ENCODE peak calls at places on chromosomes 13 and 19, in seven cellular contexts. U is SK-N-SH; X is iPS DF 6.9; B is colonic mucosa; E is PC-3; D is lower lobe of right lung; F is CD4-positive, alpha-beta memory T cell. C is an unnamed sample.

GRCh38 chr19:33905937-33906577 is 109.4 kb downstream of the KCTD15 start:
- DNase-seq in U (peak; percentile 85), X (no peak), B (peak; percentile 85), E (peak; percentile 57), D (peak; percentile 84), F (no peak), C (peak; percentile 72)

GRCh38 chr19:4007836-4008539 is 452 bp downstream of the PIAS4 start:
- DNase-seq in U (peak; percentile 63), X (no peak), B (peak; percentile 56), E (no peak), D (no peak), F (no peak), C (peak; percentile 63)

GRCh38 chr19:44955500-44956439 is 590 bp downstream of the CLPTM1 start:
- DNase-seq in U (no peak), X (no peak), B (no peak), E (no peak), D (no peak), F (no peak), C (no peak)

GRCh38 chr13:66556306-66556705 is 673.8 kb downstream of the PCDH9 start:
- DNase-seq in U (no peak), X (no peak), B (no peak), E (peak; percentile 38), D (no peak), F (no peak), C (no peak)

GRCh38 chr13:110371550-110372465 is 64.7 kb downstream of the COL4A2 start:
- DNase-seq in U (peak; percentile 76), X (no peak), B (no peak), E (no peak), D (no peak), F (no peak), C (no peak)

GRCh38 chr13:43964698-43965097 is 85.0 kb downstream of the LACC1 start:
- DNase-seq in U (no peak), X (no peak), B (no peak), E (no peak), D (no peak), F (no peak), C (no peak)

GRCh38 chr13:41216160-41216559 is 21.8 kb upstream of the KBTBD7 start:
- DNase-seq in U (no peak), X (no peak), B (no peak), E (peak; percentile 55), D (no peak), F (no peak), C (no peak)

GRCh38 chr19:28519950-28520861 is 692.7 kb downstream of the UQCRFS1 start:
- DNase-seq in U (no peak), X (no peak), B (no peak), E (peak; percentile 1), D (no peak), F (no peak), C (no peak)

GRCh38 chr13:52916483-52916990 is 68.1 kb upstream of the PCDH8 start:
- DNase-seq in U (no peak), X (no peak), B (no peak), E (no peak), D (no peak), F (no peak), C (no peak)

GRCh38 chr19:35545001-35545854 is at the start of gene TMEM147:
- DNase-seq in U (peak; percentile 100), X (no peak), B (peak; percentile 92), E (peak; percentile 84), D (peak; percentile 97), F (peak; percentile 72), C (peak; percentile 95)

GRCh38 chr13:39037410-39037879 is 444 bp downstream of the PROSER1 start:
- DNase-seq in U (no peak), X (no peak), B (no peak), E (no peak), D (no peak), F (no peak), C (no peak)

GRCh38 chr13:106612688-106613087 is 44.8 kb upstream of the ARGLU1 start:
- DNase-seq in U (no peak), X (no peak), B (peak; percentile 56), E (no peak), D (peak; percentile 65), F (no peak), C (peak; percentile 78)

GRCh38 chr19:23914402-23915286 is at the start of gene ZNF726:
- DNase-seq in U (peak; percentile 77), X (peak; percentile 89), B (peak; percentile 87), E (peak; percentile 96), D (peak; percentile 88), F (peak; percentile 91), C (peak; percentile 80)

GRCh38 chr13:60019119-60019993 is 144.4 kb downstream of the DIAPH3 start:
- DNase-seq in U (no peak), X (no peak), B (no peak), E (no peak), D (no peak), F (no peak), C (no peak)

GRCh38 chr19:56110515-56111448 is 10.3 kb downstream of the ZNF787 start:
- DNase-seq in U (peak; percentile 73), X (no peak), B (peak; percentile 55), E (no peak), D (peak; percentile 74), F (no peak), C (peak; percentile 83)
- H3K4me1 ChIP-seq in U (peaks cover 33% of the 10 kb centered on the region), X (peaks cover 22% of the 10 kb centered on the region), B (peaks cover 44% of the 10 kb centered on the region), E (no peaks in the 10 kb centered on the region), D (peaks cover 78% of the 10 kb centered on the region), F (peaks cover 15% of the 10 kb centered on the region), C (peaks cover 44% of the 10 kb centered on the region)

GRCh38 chr13:98503175-98504028 is 73.5 kb downstream of the STK24 start:
- DNase-seq in U (no peak), X (no peak), B (no peak), E (no peak), D (no peak), F (no peak), C (no peak)

GRCh38 chr13:98500963-98501421 is 75.9 kb downstream of the STK24 start:
- DNase-seq in U (no peak), X (no peak), B (no peak), E (no peak), D (no peak), F (no peak), C (no peak)

GRCh38 chr13:98504371-98504963 is 72.4 kb downstream of the STK24 start:
- DNase-seq in U (no peak), X (no peak), B (no peak), E (no peak), D (no peak), F (peak; percentile 28), C (no peak)

GRCh38 chr13:98506343-98507059 is 70.4 kb downstream of the STK24 start:
- DNase-seq in U (no peak), X (no peak), B (no peak), E (no peak), D (no peak), F (no peak), C (no peak)

GRCh38 chr13:98504029-98504351 is 72.9 kb downstream of the STK24 start:
- DNase-seq in U (no peak), X (no peak), B (no peak), E (no peak), D (no peak), F (no peak), C (no peak)
- H3K4me1 ChIP-seq in U (peaks cover 40% of the 10 kb centered on the region), X (peaks cover 6% of the 10 kb centered on the region), B (peaks cover 20% of the 10 kb centered on the region), E (peaks cover 20% of the 10 kb centered on the region), D (peaks cover 81% of the 10 kb centered on the region), F (peaks cover 77% of the 10 kb centered on the region), C (peaks cover 30% of the 10 kb centered on the region)

GRCh38 chr13:51519839-51520238 is 64.4 kb upstream of the WDFY2 start:
- DNase-seq in U (no peak), X (no peak), B (no peak), E (peak; percentile 79), D (no peak), F (no peak), C (no peak)
- H3K4me1 ChIP-seq in U (peaks cover 15% of the 10 kb centered on the region), X (no peaks in the 10 kb centered on the region), B (no peaks in the 10 kb centered on the region), E (peaks cover 49% of the 10 kb centered on the region), D (no peaks in the 10 kb centered on the region), F (peaks cover 27% of the 10 kb centered on the region), C (no peaks in the 10 kb centered on the region)

DNA sequence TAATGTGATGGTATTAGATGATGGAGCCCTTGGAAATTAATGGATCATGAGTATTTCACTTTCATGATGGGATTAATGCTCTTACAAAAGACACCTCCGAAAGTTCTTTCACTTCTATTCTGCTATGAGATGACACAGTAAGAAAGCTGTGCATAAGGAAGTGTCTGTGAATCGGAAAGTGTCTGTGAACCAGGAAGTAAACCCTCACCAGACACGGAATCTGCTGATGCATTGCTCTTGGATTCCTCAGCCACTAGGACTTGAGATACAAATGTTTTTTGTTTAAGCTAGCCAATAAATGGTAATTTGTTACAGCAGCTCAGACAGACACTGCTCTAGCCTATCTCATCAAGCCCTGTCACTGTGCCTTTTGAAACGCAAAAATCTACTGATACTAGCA is 440.4 kb upstream of the PRR20A start:
- DNase-seq in U (no peak), X (no peak), B (no peak), E (no peak), D (no peak), F (no peak), C (no peak)
- H3K4me1 ChIP-seq in U (no peaks in the 10 kb centered on the region), X (no peaks in the 10 kb centered on the region), B (no peaks in the 10 kb centered on the region), E (no peaks in the 10 kb centered on the region), D (no peaks in the 10 kb centered on the region), F (no peaks in the 10 kb centered on the region), C (no peaks in the 10 kb centered on the region)

GRCh38 chr19:30691767-30692516 is 319.8 kb downstream of the ZNF536 start:
- DNase-seq in U (peak; percentile 66), X (no peak), B (no peak), E (no peak), D (no peak), F (no peak), C (no peak)

GRCh38 chr19:30688696-30689095 is 316.5 kb downstream of the ZNF536 start:
- DNase-seq in U (no peak), X (no peak), B (no peak), E (no peak), D (no peak), F (no peak), C (no peak)

GRCh38 chr19:30689474-30689873 is 317.3 kb downstream of the ZNF536 start:
- DNase-seq in U (peak; percentile 52), X (no peak), B (no peak), E (no peak), D (no peak), F (no peak), C (no peak)

GRCh38 chr19:30690935-30691505 is 318.8 kb downstream of the ZNF536 start:
- DNase-seq in U (peak; percentile 44), X (no peak), B (no peak), E (no peak), D (no peak), F (no peak), C (no peak)

GRCh38 chr19:30690525-30690924 is 318.3 kb downstream of the ZNF536 start:
- DNase-seq in U (no peak), X (no peak), B (no peak), E (no peak), D (no peak), F (no peak), C (no peak)
- H3K4me1 ChIP-seq in U (peaks cover 90% of the 10 kb centered on the region), X (peaks cover 5% of the 10 kb centered on the region), B (no peaks in the 10 kb centered on the region), E (no peaks in the 10 kb centered on the region), D (peaks cover 18% of the 10 kb centered on the region), F (peaks cover 11% of the 10 kb centered on the region), C (peaks cover 1% of the 10 kb centered on the region)